ENCODE peak calls at places on chromosomes 2 and 18, in five cellular contexts. N is neural progenitor cell; H is progenitor cell of endocrine pancreas; O is activated CD8-positive, alpha-beta memory T cell treated with anti-CD3 and anti-CD28 coated beads, Interleukin-2, amount 50 U/mL, for 4 hours; A is NCI-H446 treated with DMSO at 0.1 percent for 48 hours. T is an unnamed sample.

GRCh38 chr2:139992078-139992477 is 1211.9 kb upstream of the NXPH2 start:
- DNase-seq in H (no peak), O (no peak), N (peak), A (no peak), T (no peak)

GRCh38 chr2:98710709-98711108 is 20.2 kb downstream of the MGAT4A start:
- DNase-seq in A (no peak), H (no peak), O (no peak), N (no peak), T (no peak)

GRCh38 chr2:118864207-118864606 is 16.8 kb upstream of the EN1 start:
- DNase-seq in A (no peak), O (no peak), N (no peak), H (no peak), T (no peak)

GRCh38 chr2:51581636-51582267 is 549.8 kb upstream of the NRXN1 start:
- DNase-seq in N (peak), H (no peak), A (no peak), O (no peak), T (no peak)

GRCh38 chr2:10123281-10123680 is 742 bp downstream of the RRM2 start:
- DNase-seq in A (no peak), O (peak), N (peak), H (no peak), T (no peak)

GRCh38 chr2:167504061-167504460 is 615.8 kb downstream of the XIRP2 start:
- DNase-seq in O (no peak), H (no peak), N (no peak), A (no peak), T (no peak)

GRCh38 chr2:156537147-156537546 is 101.0 kb downstream of the GPD2 start:
- DNase-seq in H (no peak), O (no peak), A (no peak), N (no peak), T (no peak)

GRCh38 chr2:187834787-187835186 is 280.6 kb upstream of the TFPI start:
- DNase-seq in H (no peak), O (no peak), N (no peak), A (no peak), T (no peak)

GRCh38 chr2:63862802-63863201 is 21.1 kb downstream of the UGP2 start:
- DNase-seq in O (no peak), A (no peak), N (no peak), H (no peak), T (no peak)

GRCh38 chr2:3491716-3492474 is 27.4 kb downstream of the ADI1 start:
- DNase-seq in H (no peak), N (no peak), A (no peak), O (no peak), T (no peak)

GRCh38 chr2:5981241-5982055 is 289.3 kb downstream of the SOX11 start:
- DNase-seq in A (no peak), N (peak), H (peak), O (no peak), T (no peak)

GRCh38 chr2:193966590-193966989 is 1690.4 kb upstream of the SLC39A10 start:
- DNase-seq in H (no peak), A (peak), O (no peak), N (peak), T (no peak)

GRCh38 chr2:12715258-12715865 is 1.4 kb upstream of the TRIB2 start:
- DNase-seq in H (no peak), A (no peak), N (no peak), O (no peak), T (no peak)

GRCh38 chr18:23811176-23811575 is 121.9 kb downstream of the LAMA3 start:
- DNase-seq in N (no peak), H (no peak), A (no peak), O (no peak), T (no peak)

GRCh38 chr2:43255249-43255960 is 29.0 kb upstream of the ZFP36L2 start:
- DNase-seq in H (no peak), O (no peak), N (no peak), A (no peak), T (no peak)

GRCh38 chr2:29065479-29065847 is 8.9 kb downstream of the PCARE start:
- DNase-seq in H (no peak), O (no peak), N (no peak), A (no peak), T (no peak)

GRCh38 chr2:148893906-148894305 is 18.9 kb downstream of the KIF5C start:
- DNase-seq in N (no peak), H (no peak), O (no peak), A (no peak), T (no peak)

GRCh38 chr18:13726972-13727331 is 479 bp downstream of the RNMT start:
- DNase-seq in N (peak), H (peak), A (no peak), O (peak), T (peak)

T was measured in GM12864.